ENCODE peak calls at places on chromosomes 2 and 18, in eight cellular contexts. One of them, this sample, is unnamed.

GRCh38 chr2:158529379-158530110 is 72.8 kb downstream of the PKP4 start:
- DNase-seq in activated CD8-positive, alpha-beta memory T cell treated with anti-CD3 and anti-CD28 coated beads for 24 hours: no peak
- DNase-seq in endothelial cell: no peak
- DNase-seq in central memory CD4-positive, alpha-beta T cell: no peak
- DNase-seq in posterior vena cava: no peak
- DNase-seq in NCI-H1105: no peak
- DNase-seq in T-cell: no peak
- DNase-seq in H54: no peak
- DNase-seq in this sample: no peak

GRCh38 chr2:98253461-98254073 is 92.7 kb upstream of the CNGA3 start:
- DNase-seq in activated CD8-positive, alpha-beta memory T cell treated with anti-CD3 and anti-CD28 coated beads for 24 hours: no peak
- DNase-seq in endothelial cell: no peak
- DNase-seq in central memory CD4-positive, alpha-beta T cell: no peak
- DNase-seq in posterior vena cava: no peak
- DNase-seq in NCI-H1105: no peak
- DNase-seq in T-cell: no peak
- DNase-seq in H54: no peak
- DNase-seq in this sample: no peak

GRCh38 chr18:1412660-1413659 is 508.3 kb downstream of the ADCYAP1 start:
- DNase-seq in activated CD8-positive, alpha-beta memory T cell treated with anti-CD3 and anti-CD28 coated beads for 24 hours: no peak
- DNase-seq in endothelial cell: no peak
- DNase-seq in central memory CD4-positive, alpha-beta T cell: no peak
- DNase-seq in posterior vena cava: no peak
- DNase-seq in NCI-H1105: no peak
- DNase-seq in T-cell: no peak
- DNase-seq in H54: no peak
- DNase-seq in this sample: no peak

GRCh38 chr2:45055261-45055660 is 46.0 kb upstream of the SIX2 start:
- DNase-seq in activated CD8-positive, alpha-beta memory T cell treated with anti-CD3 and anti-CD28 coated beads for 24 hours: no peak
- DNase-seq in endothelial cell: no peak
- DNase-seq in central memory CD4-positive, alpha-beta T cell: no peak
- DNase-seq in posterior vena cava: no peak
- DNase-seq in NCI-H1105: no peak
- DNase-seq in T-cell: no peak
- DNase-seq in H54: no peak
- DNase-seq in this sample: no peak

GRCh38 chr2:37342636-37343211 is 1.7 kb upstream of the QPCT start:
- DNase-seq in activated CD8-positive, alpha-beta memory T cell treated with anti-CD3 and anti-CD28 coated beads for 24 hours: no peak
- DNase-seq in endothelial cell: peak; percentile 10
- DNase-seq in central memory CD4-positive, alpha-beta T cell: no peak
- DNase-seq in posterior vena cava: no peak
- DNase-seq in NCI-H1105: no peak
- DNase-seq in T-cell: no peak
- DNase-seq in H54: no peak
- DNase-seq in this sample: no peak

GRCh38 chr18:36187826-36188721 is 777 bp downstream of the MOCOS start:
- DNase-seq in activated CD8-positive, alpha-beta memory T cell treated with anti-CD3 and anti-CD28 coated beads for 24 hours: peak; percentile 62
- DNase-seq in endothelial cell: peak; percentile 10
- DNase-seq in central memory CD4-positive, alpha-beta T cell: no peak
- DNase-seq in posterior vena cava: no peak
- DNase-seq in NCI-H1105: no peak
- DNase-seq in T-cell: no peak
- DNase-seq in H54: peak; percentile 19
- DNase-seq in this sample: peak; percentile 58

GRCh38 chr2:183253441-183254130 is 129.3 kb downstream of the NUP35 start:
- DNase-seq in activated CD8-positive, alpha-beta memory T cell treated with anti-CD3 and anti-CD28 coated beads for 24 hours: no peak
- DNase-seq in endothelial cell: no peak
- DNase-seq in central memory CD4-positive, alpha-beta T cell: no peak
- DNase-seq in posterior vena cava: no peak
- DNase-seq in NCI-H1105: no peak
- DNase-seq in T-cell: no peak
- DNase-seq in H54: no peak
- DNase-seq in this sample: no peak

GRCh38 chr18:14970027-14970426 is 222.1 kb downstream of the ANKRD30B start:
- DNase-seq in activated CD8-positive, alpha-beta memory T cell treated with anti-CD3 and anti-CD28 coated beads for 24 hours: no peak
- DNase-seq in endothelial cell: no peak
- DNase-seq in central memory CD4-positive, alpha-beta T cell: no peak
- DNase-seq in posterior vena cava: no peak
- DNase-seq in NCI-H1105: no peak
- DNase-seq in T-cell: no peak
- DNase-seq in H54: peak; percentile 27
- DNase-seq in this sample: peak; percentile 71

GRCh38 chr2:24164416-24164973 is 10.4 kb upstream of the FAM228A start:
- DNase-seq in activated CD8-positive, alpha-beta memory T cell treated with anti-CD3 and anti-CD28 coated beads for 24 hours: peak; percentile 70
- DNase-seq in endothelial cell: peak; percentile 59
- DNase-seq in central memory CD4-positive, alpha-beta T cell: peak; percentile 12
- DNase-seq in posterior vena cava: no peak
- DNase-seq in NCI-H1105: no peak
- DNase-seq in T-cell: no peak
- DNase-seq in H54: no peak
- DNase-seq in this sample: no peak

GRCh38 chr2:174334278-174334715 is 457 bp upstream of the SP9 start:
- DNase-seq in activated CD8-positive, alpha-beta memory T cell treated with anti-CD3 and anti-CD28 coated beads for 24 hours: no peak
- DNase-seq in endothelial cell: no peak
- DNase-seq in central memory CD4-positive, alpha-beta T cell: no peak
- DNase-seq in posterior vena cava: no peak
- DNase-seq in NCI-H1105: no peak
- DNase-seq in T-cell: no peak
- DNase-seq in H54: no peak
- DNase-seq in this sample: no peak

GRCh38 chr2:39571197-39571731 is 94.5 kb upstream of the TMEM178A start:
- DNase-seq in activated CD8-positive, alpha-beta memory T cell treated with anti-CD3 and anti-CD28 coated beads for 24 hours: no peak
- DNase-seq in endothelial cell: no peak
- DNase-seq in central memory CD4-positive, alpha-beta T cell: no peak
- DNase-seq in posterior vena cava: no peak
- DNase-seq in NCI-H1105: no peak
- DNase-seq in T-cell: no peak
- DNase-seq in H54: no peak
- DNase-seq in this sample: peak; percentile 75

GRCh38 chr2:20674974-20675679 is 8.2 kb downstream of the GDF7 start:
- DNase-seq in activated CD8-positive, alpha-beta memory T cell treated with anti-CD3 and anti-CD28 coated beads for 24 hours: no peak
- DNase-seq in endothelial cell: peak; percentile 37
- DNase-seq in central memory CD4-positive, alpha-beta T cell: no peak
- DNase-seq in posterior vena cava: peak; percentile 93
- DNase-seq in NCI-H1105: no peak
- DNase-seq in T-cell: no peak
- DNase-seq in H54: peak; percentile 99
- DNase-seq in this sample: no peak

GRCh38 chr2:240347373-240347940 is 88.0 kb upstream of the GPC1 start:
- DNase-seq in activated CD8-positive, alpha-beta memory T cell treated with anti-CD3 and anti-CD28 coated beads for 24 hours: no peak
- DNase-seq in endothelial cell: no peak
- DNase-seq in central memory CD4-positive, alpha-beta T cell: no peak
- DNase-seq in posterior vena cava: peak; percentile 70
- DNase-seq in NCI-H1105: no peak
- DNase-seq in T-cell: no peak
- DNase-seq in H54: no peak
- DNase-seq in this sample: no peak

GRCh38 chr2:98558852-98559530 is 49.3 kb downstream of the COA5 start:
- DNase-seq in activated CD8-positive, alpha-beta memory T cell treated with anti-CD3 and anti-CD28 coated beads for 24 hours: no peak
- DNase-seq in endothelial cell: no peak
- DNase-seq in central memory CD4-positive, alpha-beta T cell: no peak
- DNase-seq in posterior vena cava: peak; percentile 50
- DNase-seq in NCI-H1105: no peak
- DNase-seq in T-cell: no peak
- DNase-seq in H54: no peak
- DNase-seq in this sample: no peak

GRCh38 chr18:37565138-37565984 is at the start of gene CELF4:
- DNase-seq in activated CD8-positive, alpha-beta memory T cell treated with anti-CD3 and anti-CD28 coated beads for 24 hours: no peak
- DNase-seq in endothelial cell: peak; percentile 33
- DNase-seq in central memory CD4-positive, alpha-beta T cell: no peak
- DNase-seq in posterior vena cava: peak; percentile 68
- DNase-seq in NCI-H1105: peak; percentile 85
- DNase-seq in T-cell: no peak
- DNase-seq in H54: no peak
- DNase-seq in this sample: no peak

GRCh38 chr2:237686659-237687136 is 59.3 kb downstream of the LRRFIP1 start:
- DNase-seq in activated CD8-positive, alpha-beta memory T cell treated with anti-CD3 and anti-CD28 coated beads for 24 hours: no peak
- DNase-seq in endothelial cell: no peak
- DNase-seq in central memory CD4-positive, alpha-beta T cell: no peak
- DNase-seq in posterior vena cava: peak; percentile 87
- DNase-seq in NCI-H1105: no peak
- DNase-seq in T-cell: no peak
- DNase-seq in H54: no peak
- DNase-seq in this sample: no peak

GRCh38 chr18:7615840-7616239 is 48.7 kb downstream of the PTPRM start:
- DNase-seq in activated CD8-positive, alpha-beta memory T cell treated with anti-CD3 and anti-CD28 coated beads for 24 hours: no peak
- DNase-seq in endothelial cell: no peak
- DNase-seq in central memory CD4-positive, alpha-beta T cell: no peak
- DNase-seq in posterior vena cava: no peak
- DNase-seq in NCI-H1105: no peak
- DNase-seq in T-cell: no peak
- DNase-seq in H54: no peak
- DNase-seq in this sample: no peak

GRCh38 chr2:100105678-100106054 is 36.7 kb downstream of the AFF3 start:
- DNase-seq in activated CD8-positive, alpha-beta memory T cell treated with anti-CD3 and anti-CD28 coated beads for 24 hours: no peak
- DNase-seq in endothelial cell: no peak
- DNase-seq in central memory CD4-positive, alpha-beta T cell: no peak
- DNase-seq in posterior vena cava: no peak
- DNase-seq in NCI-H1105: no peak
- DNase-seq in T-cell: no peak
- DNase-seq in H54: no peak
- DNase-seq in this sample: no peak

GRCh38 chr2:26568076-26568890 is 72.9 kb downstream of the CIB4 start:
- DNase-seq in activated CD8-positive, alpha-beta memory T cell treated with anti-CD3 and anti-CD28 coated beads for 24 hours: no peak
- DNase-seq in endothelial cell: no peak
- DNase-seq in central memory CD4-positive, alpha-beta T cell: no peak
- DNase-seq in posterior vena cava: peak; percentile 38
- DNase-seq in NCI-H1105: no peak
- DNase-seq in T-cell: no peak
- DNase-seq in H54: no peak
- DNase-seq in this sample: no peak

GRCh38 chr18:76437011-76437410 is 58.0 kb downstream of the ZNF516 start:
- DNase-seq in activated CD8-positive, alpha-beta memory T cell treated with anti-CD3 and anti-CD28 coated beads for 24 hours: peak; percentile 28
- DNase-seq in endothelial cell: no peak
- DNase-seq in central memory CD4-positive, alpha-beta T cell: no peak
- DNase-seq in posterior vena cava: peak; percentile 58
- DNase-seq in NCI-H1105: no peak
- DNase-seq in T-cell: no peak
- DNase-seq in H54: no peak
- DNase-seq in this sample: no peak

GRCh38 chr18:46335551-46336059 is 231.4 kb downstream of the HAUS1 start:
- DNase-seq in activated CD8-positive, alpha-beta memory T cell treated with anti-CD3 and anti-CD28 coated beads for 24 hours: no peak
- DNase-seq in endothelial cell: no peak
- DNase-seq in central memory CD4-positive, alpha-beta T cell: no peak
- DNase-seq in posterior vena cava: no peak
- DNase-seq in NCI-H1105: no peak
- DNase-seq in T-cell: no peak
- DNase-seq in H54: no peak
- DNase-seq in this sample: no peak

GRCh38 chr2:85132834-85133637 is at the start of gene TCF7L1:
- DNase-seq in activated CD8-positive, alpha-beta memory T cell treated with anti-CD3 and anti-CD28 coated beads for 24 hours: peak; percentile 68
- DNase-seq in endothelial cell: peak; percentile 96
- DNase-seq in central memory CD4-positive, alpha-beta T cell: peak; percentile 3
- DNase-seq in posterior vena cava: peak; percentile 93
- DNase-seq in NCI-H1105: no peak
- DNase-seq in T-cell: no peak
- DNase-seq in H54: peak; percentile 92
- DNase-seq in this sample: no peak

GRCh38 chr18:25672490-25672889 is 320.5 kb upstream of the ZNF521 start:
- DNase-seq in activated CD8-positive, alpha-beta memory T cell treated with anti-CD3 and anti-CD28 coated beads for 24 hours: no peak
- DNase-seq in endothelial cell: peak; percentile 31
- DNase-seq in central memory CD4-positive, alpha-beta T cell: no peak
- DNase-seq in posterior vena cava: no peak
- DNase-seq in NCI-H1105: no peak
- DNase-seq in T-cell: no peak
- DNase-seq in H54: no peak
- DNase-seq in this sample: no peak

GRCh38 chr18:8999872-9000271 is 102.6 kb upstream of the NDUFV2 start:
- DNase-seq in activated CD8-positive, alpha-beta memory T cell treated with anti-CD3 and anti-CD28 coated beads for 24 hours: no peak
- DNase-seq in endothelial cell: no peak
- DNase-seq in central memory CD4-positive, alpha-beta T cell: no peak
- DNase-seq in posterior vena cava: no peak
- DNase-seq in NCI-H1105: no peak
- DNase-seq in T-cell: no peak
- DNase-seq in H54: no peak
- DNase-seq in this sample: no peak

GRCh38 chr2:98833172-98833916 is 102.4 kb upstream of the MGAT4A start:
- DNase-seq in activated CD8-positive, alpha-beta memory T cell treated with anti-CD3 and anti-CD28 coated beads for 24 hours: no peak
- DNase-seq in endothelial cell: no peak
- DNase-seq in central memory CD4-positive, alpha-beta T cell: no peak
- DNase-seq in posterior vena cava: no peak
- DNase-seq in NCI-H1105: no peak
- DNase-seq in T-cell: no peak
- DNase-seq in H54: no peak
- DNase-seq in this sample: no peak

GRCh38 chr18:69968073-69968472 is 20.4 kb upstream of the CD226 start:
- DNase-seq in activated CD8-positive, alpha-beta memory T cell treated with anti-CD3 and anti-CD28 coated beads for 24 hours: no peak
- DNase-seq in endothelial cell: no peak
- DNase-seq in central memory CD4-positive, alpha-beta T cell: no peak
- DNase-seq in posterior vena cava: no peak
- DNase-seq in NCI-H1105: no peak
- DNase-seq in T-cell: no peak
- DNase-seq in H54: no peak
- DNase-seq in this sample: no peak

GRCh38 chr2:20509766-20510490 is 63.1 kb downstream of the RHOB start:
- DNase-seq in activated CD8-positive, alpha-beta memory T cell treated with anti-CD3 and anti-CD28 coated beads for 24 hours: no peak
- DNase-seq in endothelial cell: no peak
- DNase-seq in central memory CD4-positive, alpha-beta T cell: no peak
- DNase-seq in posterior vena cava: no peak
- DNase-seq in NCI-H1105: peak; percentile 78
- DNase-seq in T-cell: no peak
- DNase-seq in H54: peak; percentile 70
- DNase-seq in this sample: peak; percentile 37

This sample was measured in PC-9.